ENCODE peak calls at places on chromosomes 5 and 9, in ten cellular contexts. L, J, K, S, D, F, Z, U, E and X are unnamed samples.

GRCh38 chr9:134375011-134375390 is 48.7 kb downstream of the RXRA start:
- DNase-seq in D (no peak), K (no peak), S (no peak), J (peak; percentile 57), U (peak; percentile 49), Z (no peak), F (no peak), E (no peak), L (peak; percentile 34), X (peak; percentile 97)

GRCh38 chr9:4855861-4856260 is 63.1 kb downstream of the RCL1 start:
- DNase-seq in U (peak; percentile 62), F (no peak), J (peak; percentile 71), Z (no peak), L (peak; percentile 80), K (no peak), E (peak; percentile 53), D (no peak), S (peak; percentile 78), X (no peak)

GRCh38 chr9:19785230-19785629 is 3.6 kb downstream of the SLC24A2 start:
- DNase-seq in S (no peak), U (no peak), E (no peak), F (no peak), Z (no peak), D (no peak), K (no peak), J (no peak), L (no peak), X (no peak)

GRCh38 chr9:112784020-112784788 is 33.6 kb downstream of the SNX30 start:
- DNase-seq in S (peak; percentile 59), L (peak; percentile 42), J (no peak), F (peak; percentile 79), Z (peak; percentile 15), U (peak; percentile 45), K (no peak), D (no peak), E (no peak), X (no peak)

GRCh38 chr9:71719585-71719984 is 48.7 kb downstream of the CEMIP2 start:
- DNase-seq in D (no peak), J (no peak), Z (no peak), E (no peak), U (peak; percentile 90), L (peak; percentile 60), K (no peak), F (no peak), S (peak; percentile 11), X (no peak)

GRCh38 chr5:16492398-16493175 is 27.0 kb upstream of the ZNF622 start:
- DNase-seq in L (peak; percentile 40), Z (no peak), U (peak; percentile 97), K (no peak), F (no peak), D (no peak), J (peak; percentile 48), E (peak; percentile 64), S (peak; percentile 58), X (no peak)

GRCh38 chr5:95969055-95969454 is 7.4 kb upstream of the ELL2 start:
- DNase-seq in F (no peak), S (no peak), D (no peak), K (no peak), Z (no peak), J (no peak), U (no peak), L (no peak), E (no peak), X (no peak)

GRCh38 chr9:124282442-124283231 is 24.9 kb downstream of the NEK6 start:
- DNase-seq in E (peak; percentile 63), L (no peak), D (peak; percentile 84), U (peak; percentile 79), J (peak; percentile 60), Z (no peak), S (peak; percentile 79), F (no peak), K (no peak), X (no peak)

GRCh38 chr9:105886136-105886535 is 191.8 kb downstream of the TMEM38B start:
- DNase-seq in J (no peak), L (no peak), S (no peak), K (no peak), Z (no peak), U (no peak), F (no peak), E (no peak), D (no peak), X (peak; percentile 75)

GRCh38 chr5:16574789-16575785 is 41.7 kb downstream of the RETREG1 start:
- DNase-seq in U (peak; percentile 84), S (peak; percentile 89), K (no peak), F (peak; percentile 79), E (peak; percentile 77), D (no peak), Z (no peak), J (peak; percentile 57), L (peak; percentile 79), X (no peak)

GRCh38 chr9:74147906-74148305 is 349.2 kb upstream of the RORB start:
- DNase-seq in J (no peak), F (no peak), E (no peak), Z (no peak), U (no peak), L (no peak), S (no peak), K (no peak), D (no peak), X (no peak)

GRCh38 chr5:146667633-146668032 is 151.6 kb upstream of the GPR151 start:
- DNase-seq in U (peak; percentile 70), Z (no peak), F (no peak), S (peak; percentile 47), L (peak; percentile 22), K (no peak), E (peak; percentile 2), D (no peak), J (no peak), X (no peak)

GRCh38 chr5:169347786-169348185 is 46.8 kb upstream of the SLIT3 start:
- DNase-seq in L (peak; percentile 43), J (no peak), D (no peak), F (no peak), Z (no peak), S (no peak), E (no peak), U (no peak), K (no peak), X (no peak)

GRCh38 chr9:124066783-124067563 is 55.4 kb downstream of the LHX2 start:
- DNase-seq in L (no peak), J (no peak), U (no peak), D (no peak), S (no peak), K (no peak), F (no peak), Z (no peak), E (no peak), X (no peak)

GRCh38 chr9:88387733-88388202 is 476 bp upstream of the SPIN1 start:
- DNase-seq in E (peak; percentile 53), L (peak; percentile 72), U (peak; percentile 71), F (no peak), K (peak; percentile 12), D (peak; percentile 73), J (no peak), Z (peak; percentile 32), S (peak; percentile 52), X (peak; percentile 92)

GRCh38 chr5:152007556-152007955 is 82.9 kb upstream of the GLRA1 start:
- DNase-seq in E (no peak), F (no peak), K (no peak), J (no peak), U (no peak), Z (no peak), S (no peak), D (no peak), L (no peak), X (no peak)

GRCh38 chr5:150311015-150311692 is 8.4 kb upstream of the ARSI start:
- DNase-seq in U (no peak), D (no peak), E (no peak), S (no peak), J (no peak), L (no peak), F (peak; percentile 80), Z (no peak), K (no peak), X (no peak)

GRCh38 chr5:148805323-148806290 is 20.8 kb upstream of the ADRB2 start:
- DNase-seq in E (no peak), Z (no peak), U (peak; percentile 17), D (no peak), K (no peak), S (peak; percentile 64), J (no peak), L (peak; percentile 15), F (no peak), X (peak; percentile 91)

GRCh38 chr9:110047232-110047954 is 160.6 kb downstream of the C9orf152 start:
- DNase-seq in L (no peak), E (no peak), K (no peak), S (no peak), Z (no peak), F (peak; percentile 64), U (no peak), J (no peak), D (no peak), X (no peak)

GRCh38 chr5:61625682-61626620 is 293.9 kb downstream of the ZSWIM6 start:
- DNase-seq in D (peak; percentile 85), L (peak; percentile 57), Z (peak; percentile 70), F (peak; percentile 91), U (peak; percentile 23), J (peak; percentile 66), S (peak; percentile 11), K (peak; percentile 49), E (no peak), X (no peak)

GRCh38 chr9:121976751-121977150 is 116.4 kb downstream of the TTLL11 start:
- DNase-seq in Z (no peak), F (no peak), S (peak; percentile 93), K (no peak), L (peak; percentile 67), E (peak; percentile 72), U (peak; percentile 58), D (no peak), J (no peak), X (no peak)

GRCh38 chr9:13427587-13427986 is 148.1 kb upstream of the MPDZ start:
- DNase-seq in D (no peak), U (peak; percentile 77), F (no peak), Z (peak; percentile 14), J (no peak), S (peak; percentile 50), E (peak; percentile 38), L (peak; percentile 51), K (peak; percentile 16), X (no peak)

GRCh38 chr5:116154252-116154651 is 69.4 kb downstream of the COMMD10 start:
- DNase-seq in K (peak; percentile 8), Z (no peak), J (no peak), F (no peak), D (no peak), S (no peak), E (no peak), L (no peak), U (no peak), X (no peak)

GRCh38 chr5:142432369-142432863 is 107.6 kb upstream of the SPRY4 start:
- DNase-seq in U (no peak), E (no peak), D (no peak), J (no peak), L (no peak), S (no peak), F (peak; percentile 48), K (no peak), Z (no peak), X (no peak)

GRCh38 chr5:91189480-91190332 is 193.4 kb downstream of the ARRDC3 start:
- DNase-seq in K (no peak), F (peak; percentile 49), U (peak; percentile 96), L (peak; percentile 79), J (peak; percentile 45), D (no peak), S (peak; percentile 85), E (peak; percentile 92), Z (no peak), X (no peak)